ENCODE peak calls at places on chromosome X, in five cellular contexts. T is body of pancreas, O is upper lobe of left lung, K is AG04450, Z is left ventricle myocardium inferior. B is an unnamed sample.

GRCh38 chrX:71626576-71626975 is 8.3 kb upstream of the CXCR3 start:
- DNase-seq in T (no peak), O (no peak), K (no peak), Z (no peak), B (no peak)

GRCh38 chrX:69158166-69159040 is 6.8 kb downstream of the PJA1 start:
- DNase-seq in T (peak; percentile 81), O (no peak), K (peak; percentile 48), Z (peak; percentile 60), B (peak; percentile 73)

GRCh38 chrX:17587352-17587751 is 149.9 kb upstream of the SCML1 start:
- DNase-seq in T (no peak), O (no peak), K (no peak), Z (no peak), B (no peak)

GRCh38 chrX:24214568-24214967 is 65.0 kb downstream of the ZFX start:
- DNase-seq in T (no peak), O (no peak), K (no peak), Z (no peak), B (no peak)

GRCh38 chrX:64850371-64851082 is 125.7 kb downstream of the ZC4H2 start:
- DNase-seq in T (no peak), O (no peak), K (no peak), Z (no peak), B (no peak)

GRCh38 chrX:41145920-41146608 is 60.8 kb downstream of the USP9X start:
- DNase-seq in T (no peak), O (no peak), K (peak; percentile 43), Z (no peak), B (no peak)

GRCh38 chrX:150899191-150899757 is 806 bp upstream of the CD99L2 start:
- DNase-seq in T (peak; percentile 31), O (peak; percentile 82), K (no peak), Z (peak; percentile 28), B (no peak)

GRCh38 chrX:31715675-31716074 is 643.8 kb upstream of the FTHL17 start:
- DNase-seq in T (no peak), O (no peak), K (no peak), Z (no peak), B (no peak)

GRCh38 chrX:115472131-115472530 is 88.8 kb upstream of the PLS3 start:
- DNase-seq in T (no peak), O (no peak), K (no peak), Z (no peak), B (no peak)

GRCh38 chrX:40108084-40108958 is 10.6 kb upstream of the BCOR start:
- DNase-seq in T (peak; percentile 80), O (peak; percentile 87), K (no peak), Z (peak; percentile 42), B (no peak)

GRCh38 chrX:43003939-43004338 is 226.0 kb upstream of the PPP1R2C start:
- DNase-seq in T (no peak), O (no peak), K (no peak), Z (no peak), B (no peak)

GRCh38 chrX:153646620-153647373 is at the start of gene DUSP9:
- DNase-seq in T (peak; percentile 39), O (peak; percentile 86), K (no peak), Z (no peak), B (no peak)

GRCh38 chrX:40434947-40435346 is 145.8 kb upstream of the ATP6AP2 start:
- DNase-seq in T (no peak), O (peak; percentile 28), K (no peak), Z (peak; percentile 18), B (no peak)

GRCh38 chrX:63513825-63514574 is 162.9 kb upstream of the SPIN4 start:
- DNase-seq in T (peak; percentile 22), O (no peak), K (peak; percentile 56), Z (peak; percentile 16), B (no peak)

GRCh38 chrX:49166914-49167739 is 4.6 kb downstream of the MAGIX start:
- DNase-seq in T (peak; percentile 56), O (peak; percentile 83), K (no peak), Z (peak; percentile 75), B (no peak)

GRCh38 chrX:19063030-19063429 is 59.2 kb downstream of the ADGRG2 start:
- DNase-seq in T (no peak), O (no peak), K (no peak), Z (no peak), B (no peak)

GRCh38 chrX:64394874-64395567 is at the start of gene MTMR8:
- DNase-seq in T (peak; percentile 87), O (peak; percentile 57), K (no peak), Z (peak; percentile 51), B (peak; percentile 89)

GRCh38 chrX:47218920-47219815 is 687 bp downstream of the CDK16 start:
- DNase-seq in T (peak; percentile 39), O (peak; percentile 89), K (no peak), Z (peak; percentile 38), B (no peak)

GRCh38 chrX:49856819-49857218 is 22.5 kb upstream of the USP27X start:
- DNase-seq in T (no peak), O (no peak), K (no peak), Z (no peak), B (no peak)

GRCh38 chrX:53073115-53073581 is 9.0 kb upstream of the TSPYL2 start:
- DNase-seq in T (no peak), O (no peak), K (no peak), Z (no peak), B (no peak)

GRCh38 chrX:17944833-17945497 is 83.9 kb upstream of the RAI2 start:
- DNase-seq in T (no peak), O (no peak), K (no peak), Z (no peak), B (no peak)

GRCh38 chrX:130079824-130080406 is 30.4 kb downstream of the ELF4 start:
- DNase-seq in T (peak; percentile 62), O (no peak), K (peak; percentile 42), Z (no peak), B (no peak)

GRCh38 chrX:27675493-27675892 is 85.3 kb downstream of the DCAF8L2 start:
- DNase-seq in T (no peak), O (no peak), K (no peak), Z (no peak), B (no peak)

GRCh38 chrX:21985332-21985777 is 44.8 kb downstream of the SMS start:
- DNase-seq in T (peak; percentile 67), O (no peak), K (peak; percentile 51), Z (peak; percentile 36), B (no peak)

GRCh38 chrX:40097101-40097491 is 662 bp downstream of the BCOR start:
- DNase-seq in T (no peak), O (no peak), K (no peak), Z (no peak), B (no peak)

GRCh38 chrX:85115252-85115651 is 111.6 kb downstream of the APOOL start:
- DNase-seq in T (no peak), O (no peak), K (no peak), Z (no peak), B (no peak)

DNA sequence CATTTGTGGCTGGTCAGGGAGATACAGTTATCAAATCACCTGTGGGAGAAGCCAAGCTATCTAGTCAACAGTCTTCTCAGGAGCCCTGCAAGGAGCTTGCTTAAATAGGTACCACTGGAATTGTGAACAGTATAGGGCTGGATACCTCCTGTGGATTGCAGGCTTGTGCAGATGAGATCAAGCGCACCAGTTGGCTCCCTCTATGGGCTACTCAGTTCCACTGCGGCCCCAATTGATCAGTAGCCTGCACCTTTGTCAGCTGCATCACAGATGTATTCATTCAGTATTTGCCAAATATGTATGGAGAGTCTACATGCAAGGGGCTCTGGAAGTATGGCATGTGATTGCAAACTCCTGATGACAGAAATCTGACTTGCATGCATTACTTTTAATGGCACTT is 28.6 kb downstream of the TEX13A start:
- DNase-seq in T (peak; percentile 25), O (no peak), K (no peak), Z (no peak), B (no peak)
- TF ChIP-seq CTCF in T (no peak), O (no peak), K (peak; percentile 47), Z (peak; percentile 47), B (peak; percentile 47)

GRCh38 chrX:57135287-57135686 is 1.9 kb downstream of the SPIN2A start:
- DNase-seq in T (no peak), O (no peak), K (no peak), Z (no peak), B (no peak)

GRCh38 chrX:57134702-57135101 is 2.5 kb downstream of the SPIN2A start:
- DNase-seq in T (no peak), O (no peak), K (no peak), Z (no peak), B (no peak)

GRCh38 chrX:57137481-57137880 is 284 bp upstream of the SPIN2A start:
- DNase-seq in T (no peak), O (no peak), K (no peak), Z (no peak), B (no peak)

GRCh38 chrX:57132046-57132445 is 5.2 kb downstream of the SPIN2A start:
- DNase-seq in T (no peak), O (no peak), K (no peak), Z (no peak), B (no peak)
- TF ChIP-seq CTCF in T (no peak), O (no peak), K (no peak), Z (no peak), B (no peak)

DNA sequence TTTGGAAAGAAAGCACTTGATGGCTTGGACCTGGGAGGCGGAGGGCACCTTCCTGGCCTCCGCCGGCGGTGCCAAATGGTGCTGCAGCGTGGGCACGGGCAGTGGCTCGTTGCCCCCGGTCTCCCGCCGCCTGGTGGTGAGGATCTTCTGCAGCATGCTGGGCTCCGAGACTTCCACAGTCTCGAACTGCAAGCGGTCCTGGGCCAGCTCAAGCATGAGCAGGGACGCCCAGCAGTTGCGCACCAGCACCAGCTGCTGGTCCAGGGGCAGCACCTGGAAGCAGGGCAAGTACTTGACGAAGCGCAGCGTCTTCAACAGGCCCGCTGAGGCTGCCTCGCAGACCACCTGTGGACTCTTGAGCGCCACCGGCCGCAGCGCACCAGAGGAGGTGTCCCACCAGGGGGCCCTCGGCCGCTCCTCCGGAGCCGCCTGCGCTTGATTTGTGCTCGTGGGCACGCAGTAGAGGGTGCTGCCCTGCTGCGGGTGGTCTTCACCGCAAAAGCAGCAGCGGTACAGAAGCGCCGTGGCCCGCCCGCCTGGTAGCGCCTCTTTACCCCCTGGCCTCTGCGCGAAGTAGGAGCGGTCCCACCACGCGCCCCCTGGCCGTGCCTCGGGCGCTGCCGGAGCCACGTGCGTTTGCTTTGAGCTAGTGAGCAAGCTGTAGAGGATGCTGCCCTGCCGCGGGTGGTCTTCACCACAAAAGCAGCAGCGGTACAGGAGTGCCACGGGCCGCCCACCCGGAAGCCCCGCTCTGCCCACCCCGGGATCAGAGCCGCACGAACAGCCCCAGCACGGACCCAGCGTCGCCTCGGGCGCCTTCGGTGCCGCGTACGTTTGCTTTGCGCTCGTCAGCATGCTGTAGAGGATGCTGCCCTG is 689 bp downstream of the NR0B1 start:
- DNase-seq in T (peak; percentile 12), O (peak; percentile 63), K (no peak), Z (no peak), B (no peak)
- TF ChIP-seq CTCF in T (no peak), O (no peak), K (peak; percentile 34), Z (peak; percentile 20), B (peak; percentile 27)

GRCh38 chrX:44068043-44068442 is 94.9 kb upstream of the NDP start:
- DNase-seq in T (no peak), O (no peak), K (no peak), Z (no peak), B (no peak)
- TF ChIP-seq CTCF in T (no peak), O (no peak), K (no peak), Z (no peak), B (no peak)

GRCh38 chrX:110836982-110837381 is 41.4 kb upstream of the CHRDL1 start:
- DNase-seq in T (no peak), O (no peak), K (no peak), Z (no peak), B (no peak)
- TF ChIP-seq CTCF in T (no peak), O (no peak), K (peak; percentile 21), Z (no peak), B (no peak)

GRCh38 chrX:136028383-136028984 is 43.2 kb downstream of the SLC9A6 start:
- DNase-seq in T (no peak), O (no peak), K (no peak), Z (no peak), B (no peak)
- TF ChIP-seq CTCF in T (peak; percentile 40), O (peak; percentile 59), K (peak; percentile 57), Z (peak; percentile 63), B (peak; percentile 69)